ENCODE peak calls at places on chromosomes 7 and 10, in six cellular contexts. N is kidney, A is neural progenitor cell, H is endothelial cell of umbilical vein, T is pancreas, F is adrenal gland. L is an unnamed sample. For H3K4me1, the result is how much of the 10 kb centered on the place peaks cover.

GRCh38 chr10:63146503-63146902 is 13.4 kb downstream of the NRBF2 start:
- DNase-seq in N (no peak), A (no peak), H (no peak), T (no peak), F (no peak), L (no peak)

GRCh38 chr10:109966961-109967738 is 40.6 kb upstream of the ADD3 start:
- DNase-seq in N (no peak), A (no peak), H (peak), T (no peak), F (peak), L (no peak)

GRCh38 chr7:19991936-19992335 is 218.5 kb upstream of the TMEM196 start:
- DNase-seq in N (no peak), A (no peak), H (no peak), T (no peak), F (no peak), L (no peak)

GRCh38 chr10:7710446-7710845 is 7.3 kb downstream of the ITIH2 start:
- DNase-seq in N (no peak), A (no peak), H (no peak), T (no peak), F (no peak), L (no peak)

GRCh38 chr10:10891437-10891836 is 126.2 kb upstream of the CELF2 start:
- DNase-seq in N (no peak), A (no peak), H (no peak), T (no peak), F (no peak), L (no peak)

GRCh38 chr7:98213874-98214810 is 2.9 kb downstream of the BHLHA15 start:
- DNase-seq in N (peak), A (no peak), H (no peak), T (peak), F (no peak), L (peak)

GRCh38 chr10:105112862-105113261 is 471.8 kb downstream of the SORCS3 start:
- DNase-seq in N (no peak), A (peak), H (no peak), T (no peak), F (no peak), L (no peak)

GRCh38 chr10:102384053-102384452 is 11.5 kb upstream of the NFKB2 start:
- DNase-seq in N (no peak), A (peak), H (no peak), T (no peak), F (no peak), L (no peak)

GRCh38 chr7:132881317-132881716 is 200.6 kb downstream of the CHCHD3 start:
- DNase-seq in N (no peak), A (no peak), H (no peak), T (no peak), F (no peak), L (no peak)

GRCh38 chr10:27190508-27190907 is 35.4 kb downstream of the MASTL start:
- DNase-seq in N (no peak), A (no peak), H (no peak), T (no peak), F (no peak), L (no peak)

GRCh38 chr10:22604314-22605091 is 109.9 kb downstream of the PIP4K2A start:
- DNase-seq in N (peak), A (no peak), H (no peak), T (no peak), F (no peak), L (no peak)

GRCh38 chr7:151552352-151553028 is 32.8 kb upstream of the RHEB start:
- DNase-seq in N (peak), A (no peak), H (no peak), T (peak), F (no peak), L (peak)

GRCh38 chr10:129954916-129955315 is 9.2 kb downstream of the EBF3 start:
- DNase-seq in N (no peak), A (no peak), H (no peak), T (no peak), F (no peak), L (no peak)

GRCh38 chr7:1610678-1611302 is 41.0 kb upstream of the PSMG3 start:
- DNase-seq in N (no peak), A (no peak), H (no peak), T (no peak), F (no peak), L (no peak)

GRCh38 chr10:94224656-94225055 is 138.1 kb downstream of the NOC3L start:
- DNase-seq in N (no peak), A (no peak), H (no peak), T (no peak), F (no peak), L (no peak)

GRCh38 chr10:75034714-75035258 is 76.7 kb upstream of the SAMD8 start:
- DNase-seq in N (no peak), A (no peak), H (no peak), T (no peak), F (no peak), L (no peak)

GRCh38 chr10:7151538-7151937 is 259.3 kb downstream of the SFMBT2 start:
- DNase-seq in N (no peak), A (no peak), H (no peak), T (no peak), F (no peak), L (no peak)

GRCh38 chr10:71068811-71069411 is 143.5 kb upstream of the UNC5B start:
- DNase-seq in N (no peak), A (peak), H (peak), T (no peak), F (no peak), L (no peak)

GRCh38 chr7:51263631-51264484 is 52.8 kb downstream of the COBL start:
- DNase-seq in N (no peak), A (no peak), H (no peak), T (peak), F (no peak), L (peak)

GRCh38 chr7:28018446-28018845 is 162.1 kb downstream of the JAZF1 start:
- DNase-seq in N (no peak), A (no peak), H (no peak), T (no peak), F (no peak), L (no peak)

GRCh38 chr10:114687459-114687858 is 29.4 kb upstream of the ABLIM1 start:
- DNase-seq in N (no peak), A (no peak), H (no peak), T (no peak), F (no peak), L (no peak)

GRCh38 chr7:141737118-141737835 is 881 bp upstream of the SSBP1 start:
- DNase-seq in N (no peak), A (no peak), H (peak), T (peak), F (peak), L (no peak)

GRCh38 chr7:29343379-29343778 is 148.8 kb downstream of the CHN2 start:
- DNase-seq in N (no peak), A (no peak), H (no peak), T (no peak), F (no peak), L (no peak)

GRCh38 chr10:49760789-49761188 is 1.3 kb downstream of the OGDHL start:
- DNase-seq in N (no peak), A (no peak), H (no peak), T (no peak), F (no peak), L (no peak)

GRCh38 chr7:128035712-128036111 is 4.5 kb upstream of the LRRC4 start:
- DNase-seq in N (no peak), A (peak), H (peak), T (no peak), F (no peak), L (no peak)

GRCh38 chr7:45623740-45624391 is 49.7 kb downstream of the ADCY1 start:
- DNase-seq in N (no peak), A (no peak), H (no peak), T (no peak), F (no peak), L (no peak)

GRCh38 chr10:124708922-124709520 is 35.2 kb downstream of the FAM53B start:
- DNase-seq in N (peak), A (peak), H (no peak), T (no peak), F (no peak), L (no peak)

GRCh38 chr10:124706876-124707516 is 37.2 kb downstream of the FAM53B start:
- DNase-seq in N (no peak), A (no peak), H (no peak), T (no peak), F (no peak), L (no peak)

GRCh38 chr10:124708246-124708779 is 35.9 kb downstream of the FAM53B start:
- DNase-seq in N (peak), A (peak), H (peak), T (no peak), F (no peak), L (no peak)

GRCh38 chr10:124706462-124706857 is 37.7 kb downstream of the FAM53B start:
- DNase-seq in N (peak), A (no peak), H (no peak), T (no peak), F (no peak), L (no peak)

DNA sequence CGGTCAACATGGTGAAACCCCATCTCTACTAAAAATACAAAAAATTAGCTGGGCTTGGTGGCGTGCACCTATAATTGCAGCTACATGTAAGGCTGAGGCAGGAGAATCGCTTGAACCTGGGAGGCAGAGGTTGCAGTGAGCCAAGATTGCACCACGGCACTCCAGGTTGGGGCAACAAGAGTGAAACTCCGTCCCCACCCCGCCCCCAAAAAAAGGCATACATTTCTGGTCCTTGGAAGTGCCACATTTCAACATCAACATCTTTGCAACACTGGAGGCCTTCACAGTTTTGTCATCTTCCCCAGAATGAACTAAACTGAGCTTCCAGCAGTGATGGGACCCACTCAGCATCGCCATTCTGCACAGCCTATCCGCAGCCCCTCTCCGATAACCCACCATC is 36.6 kb downstream of the FAM53B start:
- DNase-seq in N (no peak), A (no peak), H (no peak), T (no peak), F (no peak), L (no peak)
- H3K4me1 ChIP-seq in N (half or more), A (under half), H (under half), T (under half), F (half or more), L (under half)

DNA sequence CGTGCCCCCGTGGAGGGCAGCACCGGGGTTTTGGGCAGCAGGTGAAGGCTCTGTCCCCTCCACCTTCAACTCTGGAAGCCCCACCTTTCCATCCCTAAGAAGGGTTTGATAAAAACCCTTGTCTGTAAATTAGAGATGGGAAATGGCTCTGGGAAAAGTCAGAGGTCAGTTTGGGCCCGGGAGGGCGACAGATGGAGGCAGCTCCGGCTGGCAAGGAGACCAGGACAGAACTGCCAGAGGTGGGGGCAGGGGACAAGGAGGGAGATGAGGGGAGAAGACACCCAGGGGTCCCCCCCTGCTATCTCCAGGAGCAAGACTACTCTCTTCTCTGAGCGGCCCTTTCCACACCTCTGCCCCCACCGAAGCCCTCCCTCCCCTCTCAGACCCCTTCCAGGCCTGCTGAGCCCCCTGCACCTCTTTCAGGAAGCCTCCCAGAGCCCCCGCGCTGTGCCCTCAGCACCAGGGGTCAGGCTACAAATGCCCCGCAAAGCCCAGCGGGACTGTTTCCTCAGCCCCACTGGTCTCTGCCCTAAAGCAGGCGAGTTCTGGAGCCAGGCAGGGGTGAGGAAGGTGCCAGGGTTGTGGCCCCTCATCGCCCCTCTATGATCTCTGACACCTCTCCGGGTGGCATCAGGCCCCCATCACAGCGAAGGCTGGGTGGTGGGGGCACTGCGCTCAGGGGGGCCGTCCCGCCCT is 979 bp upstream of the SH2B2 start:
- DNase-seq in N (no peak), A (peak), H (no peak), T (no peak), F (no peak), L (no peak)
- H3K4me3 ChIP-seq in N (no peak), A (peak), H (no peak), T (no peak), F (no peak), L (peak)

GRCh38 chr7:69078997-69079769 is 519.1 kb upstream of the AUTS2 start:
- DNase-seq in N (no peak), A (peak), H (no peak), T (no peak), F (no peak), L (peak)
- TF ChIP-seq CTCF in N (no peak), A (no peak), H (no peak), T (no peak), F (no peak), L (no peak)

GRCh38 chr7:87213801-87214200 is 5.7 kb downstream of the TMEM243 start:
- DNase-seq in N (no peak), A (no peak), H (no peak), T (no peak), F (no peak), L (no peak)

GRCh38 chr7:87210506-87210905 is 9.0 kb downstream of the TMEM243 start:
- DNase-seq in N (no peak), A (no peak), H (no peak), T (no peak), F (no peak), L (no peak)

GRCh38 chr7:87212478-87212877 is 7.1 kb downstream of the TMEM243 start:
- DNase-seq in N (no peak), A (no peak), H (no peak), T (no peak), F (no peak), L (no peak)

GRCh38 chr7:87215051-87215450 is 4.5 kb downstream of the TMEM243 start:
- DNase-seq in N (no peak), A (no peak), H (no peak), T (no peak), F (no peak), L (no peak)

DNA sequence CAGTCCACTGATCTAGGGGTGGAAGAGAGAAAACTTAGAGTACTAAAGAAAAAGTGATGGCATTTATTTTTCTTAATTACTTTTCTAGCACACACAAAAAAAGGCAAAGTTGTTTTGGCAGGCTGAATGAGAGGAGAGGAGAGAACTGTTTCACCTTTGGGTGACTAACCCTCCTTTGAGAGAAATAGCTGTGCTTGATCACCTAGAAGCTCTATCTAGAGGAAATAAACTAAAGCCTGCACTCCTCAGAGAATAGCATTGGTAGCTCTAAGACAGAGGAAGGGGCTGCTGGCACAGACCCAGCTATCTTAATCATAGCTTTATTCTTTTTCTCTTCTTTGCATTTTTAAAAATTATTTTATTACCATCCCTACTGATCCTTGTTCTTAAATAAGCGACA is 6.3 kb downstream of the TMEM243 start:
- DNase-seq in N (no peak), A (no peak), H (no peak), T (no peak), F (no peak), L (no peak)
- H3K4me1 ChIP-seq in N (under half), A (under half), H (under half), T (under half), F (under half), L (under half)

DNA sequence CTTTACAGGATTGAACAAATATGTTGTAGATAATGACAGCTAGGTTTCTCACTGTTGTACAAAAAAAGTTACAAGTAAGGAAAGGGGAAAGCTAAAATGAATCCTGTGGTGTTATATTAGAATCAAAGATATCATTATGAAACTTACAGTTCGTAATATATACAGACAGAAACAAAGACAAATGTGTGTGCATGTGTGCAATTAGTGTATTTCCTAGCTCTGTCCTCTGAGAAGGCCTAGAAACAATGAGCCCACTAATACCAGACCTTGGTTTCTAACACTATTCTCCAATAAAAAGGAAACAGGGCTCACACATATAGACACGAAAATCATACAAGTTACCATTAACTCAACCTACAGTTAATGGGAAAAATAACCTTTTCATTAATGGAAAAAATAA is 8.0 kb downstream of the KDM7A start:
- DNase-seq in N (no peak), A (no peak), H (no peak), T (no peak), F (no peak), L (no peak)
- H3K4me3 ChIP-seq in N (no peak), A (no peak), H (no peak), T (no peak), F (no peak), L (no peak)

GRCh38 chr7:124062171-124062570 is 29.3 kb upstream of the TMEM229A start:
- DNase-seq in N (no peak), A (no peak), H (no peak), T (no peak), F (no peak), L (no peak)

GRCh38 chr7:124058515-124058914 is 25.6 kb upstream of the TMEM229A start:
- DNase-seq in N (no peak), A (no peak), H (no peak), T (no peak), F (no peak), L (no peak)

GRCh38 chr7:124057872-124058271 is 25.0 kb upstream of the TMEM229A start:
- DNase-seq in N (no peak), A (no peak), H (no peak), T (no peak), F (no peak), L (no peak)

GRCh38 chr7:124059375-124059774 is 26.5 kb upstream of the TMEM229A start:
- DNase-seq in N (no peak), A (no peak), H (no peak), T (no peak), F (no peak), L (no peak)

DNA sequence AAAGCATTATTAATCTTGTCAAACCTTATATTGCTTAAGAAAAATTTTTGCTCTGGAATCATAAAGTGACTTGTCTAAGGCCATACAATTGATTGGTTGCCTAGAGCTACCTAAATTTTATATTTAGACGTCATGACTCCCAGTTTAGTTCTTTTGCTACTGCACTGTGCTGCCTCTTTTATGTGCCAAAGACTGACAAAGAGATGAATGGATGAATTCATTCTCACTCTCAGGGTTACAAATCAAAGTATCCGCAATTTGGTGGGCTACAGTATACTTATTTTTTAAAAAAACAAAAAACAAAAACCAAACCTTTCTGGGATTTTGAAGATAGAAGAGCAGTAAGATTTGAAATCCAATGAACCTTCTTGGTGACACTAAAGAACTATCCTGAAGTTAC is 27.7 kb upstream of the TMEM229A start:
- DNase-seq in N (no peak), A (no peak), H (no peak), T (no peak), F (no peak), L (no peak)
- TF ChIP-seq CTCF in N (no peak), A (no peak), H (no peak), T (no peak), F (no peak), L (no peak)

GRCh38 chr7:43764807-43765491 is 6.5 kb downstream of the BLVRA start:
- DNase-seq in N (no peak), A (no peak), H (no peak), T (no peak), F (no peak), L (peak)
- H3K4me1 ChIP-seq in N (under half), A (under half), H (under half), T (under half), F (under half), L (under half)

GRCh38 chr7:41699532-41699931 is 3.4 kb downstream of the INHBA start:
- DNase-seq in N (no peak), A (peak), H (peak), T (no peak), F (no peak), L (no peak)
- H3K4me3 ChIP-seq in N (peak), A (peak), H (peak), T (no peak), F (no peak), L (peak)

DNA sequence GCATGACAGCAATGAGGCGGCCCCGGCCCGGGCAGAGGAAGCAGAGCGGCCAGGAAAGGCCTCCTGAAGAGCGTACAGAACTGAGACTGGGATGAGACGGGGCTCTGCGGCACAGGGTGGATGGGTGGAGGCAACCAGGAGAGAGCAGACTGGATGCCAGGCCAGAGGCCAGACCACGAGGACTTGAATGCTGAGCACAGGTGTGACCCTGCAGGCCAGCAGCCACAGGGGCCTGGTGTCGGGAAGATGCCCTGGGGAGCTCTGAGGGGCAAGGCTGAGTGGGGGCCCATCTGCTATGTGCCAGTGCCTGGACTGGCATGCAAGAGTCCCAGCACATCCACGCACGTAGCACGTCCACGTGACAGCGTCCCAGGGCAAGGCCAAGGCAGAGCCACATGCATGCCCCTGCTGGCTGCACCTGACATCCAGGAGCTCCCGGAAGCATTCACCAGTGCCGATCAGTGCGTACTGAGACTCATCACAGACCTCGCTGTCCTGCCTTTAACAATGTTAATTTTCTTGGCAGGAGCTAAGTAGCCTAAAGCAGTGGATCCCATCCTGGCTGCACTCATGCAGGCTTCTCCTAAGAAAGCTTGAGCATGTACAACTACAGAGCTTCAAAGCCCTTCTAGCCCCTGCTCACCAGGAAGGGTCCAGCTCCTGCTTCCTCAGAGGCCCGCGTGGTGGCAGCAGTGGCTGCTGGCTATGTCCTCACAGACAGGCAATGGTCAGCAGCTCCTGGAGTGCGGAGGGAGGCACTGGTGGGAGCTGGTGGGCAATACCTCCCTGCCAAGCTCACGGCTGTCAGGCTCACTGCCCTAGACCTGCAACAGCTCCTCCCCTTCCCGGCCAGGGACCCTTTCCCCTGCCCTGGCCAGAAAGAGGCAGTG is 18.0 kb downstream of the GRID1 start:
- DNase-seq in N (peak), A (peak), H (no peak), T (no peak), F (no peak), L (no peak)
- TF ChIP-seq CTCF in N (no peak), A (peak), H (peak), T (no peak), F (peak), L (no peak)

L was measured in prostate gland.